ENCODE peak calls at places on chromosomes 16 and 17, in ten cellular contexts. One of them, this sample, is unnamed.

GRCh38 chr16:85829266-85829665 is 29.8 kb downstream of the COX4I1 start:
- DNase-seq in colonic mucosa: no peak
- DNase-seq in H1: no peak
- DNase-seq in A549: no peak
- DNase-seq in heart left ventricle: no peak
- DNase-seq in psoas muscle: no peak
- DNase-seq in upper lobe of left lung: no peak
- DNase-seq in neural progenitor cell: no peak
- DNase-seq in fibroblast of lung: no peak
- DNase-seq in AG04450: no peak
- DNase-seq in this sample: no peak

GRCh38 chr17:44972953-44973352 is 4.8 kb upstream of the C1QL1 start:
- DNase-seq in upper lobe of left lung: no peak
- DNase-seq in neural progenitor cell: no peak
- DNase-seq in psoas muscle: no peak
- DNase-seq in H1: no peak
- DNase-seq in colonic mucosa: no peak
- DNase-seq in AG04450: no peak
- DNase-seq in heart left ventricle: no peak
- DNase-seq in fibroblast of lung: peak; percentile 34
- DNase-seq in A549: no peak
- DNase-seq in this sample: no peak

GRCh38 chr16:74029122-74029805 is 267.4 kb upstream of the PSMD7 start:
- DNase-seq in upper lobe of left lung: no peak
- DNase-seq in colonic mucosa: peak; percentile 54
- DNase-seq in fibroblast of lung: no peak
- DNase-seq in A549: no peak
- DNase-seq in neural progenitor cell: no peak
- DNase-seq in psoas muscle: no peak
- DNase-seq in AG04450: no peak
- DNase-seq in H1: no peak
- DNase-seq in heart left ventricle: no peak
- DNase-seq in this sample: no peak

GRCh38 chr16:66199189-66199588 is 167.3 kb upstream of the CDH5 start:
- DNase-seq in AG04450: no peak
- DNase-seq in heart left ventricle: no peak
- DNase-seq in fibroblast of lung: peak; percentile 52
- DNase-seq in upper lobe of left lung: no peak
- DNase-seq in H1: no peak
- DNase-seq in psoas muscle: no peak
- DNase-seq in colonic mucosa: no peak
- DNase-seq in neural progenitor cell: no peak
- DNase-seq in A549: no peak
- DNase-seq in this sample: no peak

GRCh38 chr17:63631626-63632025 is 9.4 kb downstream of the MAP3K3 start:
- DNase-seq in fibroblast of lung: no peak
- DNase-seq in AG04450: no peak
- DNase-seq in psoas muscle: no peak
- DNase-seq in neural progenitor cell: peak; percentile 47
- DNase-seq in colonic mucosa: no peak
- DNase-seq in A549: no peak
- DNase-seq in upper lobe of left lung: no peak
- DNase-seq in heart left ventricle: no peak
- DNase-seq in H1: no peak
- DNase-seq in this sample: no peak

GRCh38 chr16:66382966-66383299 is 16.4 kb downstream of the CDH5 start:
- DNase-seq in fibroblast of lung: peak; percentile 54
- DNase-seq in AG04450: peak; percentile 52
- DNase-seq in neural progenitor cell: no peak
- DNase-seq in heart left ventricle: no peak
- DNase-seq in H1: no peak
- DNase-seq in colonic mucosa: no peak
- DNase-seq in upper lobe of left lung: no peak
- DNase-seq in A549: peak; percentile 58
- DNase-seq in psoas muscle: no peak
- DNase-seq in this sample: no peak

GRCh38 chr17:71163813-71164122 is 957.1 kb upstream of the SOX9 start:
- DNase-seq in heart left ventricle: no peak
- DNase-seq in fibroblast of lung: no peak
- DNase-seq in colonic mucosa: no peak
- DNase-seq in A549: no peak
- DNase-seq in neural progenitor cell: no peak
- DNase-seq in upper lobe of left lung: no peak
- DNase-seq in AG04450: no peak
- DNase-seq in H1: no peak
- DNase-seq in psoas muscle: no peak
- DNase-seq in this sample: no peak

GRCh38 chr17:48954300-48954755 is 9.7 kb upstream of the SNF8 start:
- DNase-seq in psoas muscle: no peak
- DNase-seq in heart left ventricle: no peak
- DNase-seq in AG04450: no peak
- DNase-seq in A549: peak; percentile 66
- DNase-seq in fibroblast of lung: peak; percentile 76
- DNase-seq in upper lobe of left lung: no peak
- DNase-seq in H1: peak; percentile 70
- DNase-seq in neural progenitor cell: peak; percentile 75
- DNase-seq in colonic mucosa: peak; percentile 42
- DNase-seq in this sample: no peak

GRCh38 chr17:43831633-43832032 is 1.3 kb downstream of the MPP3 start:
- DNase-seq in colonic mucosa: no peak
- DNase-seq in upper lobe of left lung: peak; percentile 89
- DNase-seq in psoas muscle: no peak
- DNase-seq in AG04450: no peak
- DNase-seq in H1: no peak
- DNase-seq in A549: no peak
- DNase-seq in neural progenitor cell: peak; percentile 27
- DNase-seq in fibroblast of lung: no peak
- DNase-seq in heart left ventricle: peak; percentile 83
- DNase-seq in this sample: no peak

GRCh38 chr17:69761011-69761410 is 314.0 kb upstream of the KCNJ16 start:
- DNase-seq in A549: no peak
- DNase-seq in colonic mucosa: no peak
- DNase-seq in neural progenitor cell: no peak
- DNase-seq in AG04450: no peak
- DNase-seq in H1: no peak
- DNase-seq in upper lobe of left lung: no peak
- DNase-seq in fibroblast of lung: no peak
- DNase-seq in psoas muscle: no peak
- DNase-seq in heart left ventricle: no peak
- DNase-seq in this sample: no peak

GRCh38 chr16:86809458-86809955 is 231.2 kb downstream of the FOXL1 start:
- DNase-seq in AG04450: peak; percentile 55
- DNase-seq in heart left ventricle: no peak
- DNase-seq in psoas muscle: no peak
- DNase-seq in fibroblast of lung: peak; percentile 59
- DNase-seq in A549: peak; percentile 64
- DNase-seq in neural progenitor cell: no peak
- DNase-seq in upper lobe of left lung: no peak
- DNase-seq in H1: no peak
- DNase-seq in colonic mucosa: no peak
- DNase-seq in this sample: no peak

GRCh38 chr16:11484691-11485258 is 101.9 kb downstream of the LITAF start:
- DNase-seq in fibroblast of lung: no peak
- DNase-seq in psoas muscle: no peak
- DNase-seq in A549: no peak
- DNase-seq in AG04450: no peak
- DNase-seq in H1: no peak
- DNase-seq in colonic mucosa: no peak
- DNase-seq in neural progenitor cell: no peak
- DNase-seq in heart left ventricle: no peak
- DNase-seq in upper lobe of left lung: no peak
- DNase-seq in this sample: no peak

GRCh38 chr17:65797809-65798208 is 236.4 kb upstream of the AXIN2 start:
- DNase-seq in neural progenitor cell: peak; percentile 74
- DNase-seq in upper lobe of left lung: no peak
- DNase-seq in H1: peak; percentile 69
- DNase-seq in psoas muscle: no peak
- DNase-seq in heart left ventricle: no peak
- DNase-seq in fibroblast of lung: peak; percentile 7
- DNase-seq in colonic mucosa: no peak
- DNase-seq in A549: no peak
- DNase-seq in AG04450: no peak
- DNase-seq in this sample: peak; percentile 6

GRCh38 chr17:19339341-19339815 is 23.1 kb downstream of the B9D1 start:
- DNase-seq in colonic mucosa: no peak
- DNase-seq in heart left ventricle: no peak
- DNase-seq in neural progenitor cell: no peak
- DNase-seq in upper lobe of left lung: peak; percentile 6
- DNase-seq in AG04450: no peak
- DNase-seq in H1: no peak
- DNase-seq in psoas muscle: no peak
- DNase-seq in A549: no peak
- DNase-seq in fibroblast of lung: peak; percentile 51
- DNase-seq in this sample: no peak

GRCh38 chr17:19336938-19337711 is 25.4 kb downstream of the B9D1 start:
- DNase-seq in heart left ventricle: no peak
- DNase-seq in H1: no peak
- DNase-seq in A549: no peak
- DNase-seq in psoas muscle: no peak
- DNase-seq in upper lobe of left lung: peak; percentile 69
- DNase-seq in colonic mucosa: no peak
- DNase-seq in neural progenitor cell: peak; percentile 47
- DNase-seq in fibroblast of lung: no peak
- DNase-seq in AG04450: no peak
- DNase-seq in this sample: no peak

GRCh38 chr17:19338031-19338990 is 24.2 kb downstream of the B9D1 start:
- DNase-seq in neural progenitor cell: peak; percentile 72
- DNase-seq in psoas muscle: peak; percentile 66
- DNase-seq in fibroblast of lung: peak; percentile 53
- DNase-seq in A549: peak; percentile 82
- DNase-seq in AG04450: no peak
- DNase-seq in upper lobe of left lung: peak; percentile 69
- DNase-seq in heart left ventricle: peak; percentile 83
- DNase-seq in colonic mucosa: peak; percentile 60
- DNase-seq in H1: peak; percentile 75
- DNase-seq in this sample: peak; percentile 51

GRCh38 chr17:19335951-19336631 is 26.4 kb downstream of the B9D1 start:
- DNase-seq in upper lobe of left lung: peak; percentile 16
- DNase-seq in AG04450: no peak
- DNase-seq in heart left ventricle: no peak
- DNase-seq in A549: no peak
- DNase-seq in fibroblast of lung: no peak
- DNase-seq in H1: no peak
- DNase-seq in colonic mucosa: no peak
- DNase-seq in psoas muscle: no peak
- DNase-seq in neural progenitor cell: no peak
- DNase-seq in this sample: no peak

DNA sequence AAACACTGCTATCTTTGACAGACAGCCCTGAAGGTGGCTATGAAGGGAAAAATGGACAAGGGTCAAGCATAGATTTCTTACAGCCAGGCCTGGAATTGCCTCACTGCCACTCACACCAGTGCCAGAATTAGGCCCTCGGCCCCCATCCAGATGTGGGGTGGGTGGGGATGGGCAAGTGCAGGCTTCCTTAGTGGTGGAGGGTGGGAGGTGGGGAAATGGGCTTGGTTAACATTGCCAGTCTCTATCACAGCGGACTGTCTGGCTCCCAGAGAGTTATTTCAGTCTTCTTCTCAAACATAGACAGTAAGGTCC is 24.9 kb downstream of the B9D1 start:
- DNase-seq in AG04450: no peak
- DNase-seq in upper lobe of left lung: peak; percentile 13
- DNase-seq in A549: no peak
- DNase-seq in neural progenitor cell: no peak
- DNase-seq in colonic mucosa: no peak
- DNase-seq in H1: no peak
- DNase-seq in psoas muscle: no peak
- DNase-seq in heart left ventricle: no peak
- DNase-seq in fibroblast of lung: peak; percentile 32
- DNase-seq in this sample: no peak
- TF ChIP-seq CTCF in AG04450: no peak
- TF ChIP-seq CTCF in upper lobe of left lung: no peak
- TF ChIP-seq CTCF in A549: no peak
- TF ChIP-seq CTCF in neural progenitor cell: no peak
- TF ChIP-seq CTCF in colonic mucosa: no peak
- TF ChIP-seq CTCF in H1: no peak
- TF ChIP-seq CTCF in psoas muscle: no peak
- TF ChIP-seq CTCF in heart left ventricle: no peak
- TF ChIP-seq CTCF in fibroblast of lung: no peak
- TF ChIP-seq CTCF in this sample: no peak

DNA sequence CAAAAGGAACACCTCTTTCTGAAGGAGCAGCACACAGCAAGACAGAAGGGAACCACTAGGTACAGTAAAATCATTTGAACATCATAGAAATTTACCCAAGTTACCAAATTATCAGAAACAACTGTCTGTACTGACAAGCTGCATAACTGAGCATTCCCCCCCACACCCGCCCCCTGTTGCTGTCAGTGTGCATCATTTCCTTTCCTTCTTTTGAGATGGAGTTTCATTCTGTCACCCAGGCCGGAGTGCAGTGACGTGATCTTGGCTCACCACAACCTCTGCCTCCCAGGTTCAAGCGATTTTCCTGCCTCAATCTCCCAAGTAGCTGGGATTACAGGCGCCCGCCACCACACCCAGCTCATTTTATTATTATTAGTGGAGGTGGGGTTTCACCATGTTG is 120.7 kb downstream of the TRIM37 start:
- DNase-seq in A549: no peak
- DNase-seq in heart left ventricle: no peak
- DNase-seq in colonic mucosa: no peak
- DNase-seq in AG04450: no peak
- DNase-seq in psoas muscle: no peak
- DNase-seq in neural progenitor cell: no peak
- DNase-seq in H1: no peak
- DNase-seq in fibroblast of lung: no peak
- DNase-seq in upper lobe of left lung: no peak
- DNase-seq in this sample: no peak
- H3K9me3 ChIP-seq in A549: no peaks in the 10 kb centered on the region
- H3K9me3 ChIP-seq in heart left ventricle: no peaks in the 10 kb centered on the region
- H3K9me3 ChIP-seq in colonic mucosa: no peaks in the 10 kb centered on the region
- H3K9me3 ChIP-seq in AG04450: no peaks in the 10 kb centered on the region
- H3K9me3 ChIP-seq in psoas muscle: no peaks in the 10 kb centered on the region
- H3K9me3 ChIP-seq in neural progenitor cell: no peaks in the 10 kb centered on the region
- H3K9me3 ChIP-seq in H1: no peaks in the 10 kb centered on the region
- H3K9me3 ChIP-seq in fibroblast of lung: no peaks in the 10 kb centered on the region
- H3K9me3 ChIP-seq in upper lobe of left lung: no peaks in the 10 kb centered on the region
- H3K9me3 ChIP-seq in this sample: no peaks in the 10 kb centered on the region

GRCh38 chr17:3732171-3732570 is 8.5 kb downstream of the HASPIN start:
- DNase-seq in fibroblast of lung: peak; percentile 59
- DNase-seq in A549: no peak
- DNase-seq in colonic mucosa: no peak
- DNase-seq in heart left ventricle: no peak
- DNase-seq in psoas muscle: no peak
- DNase-seq in AG04450: no peak
- DNase-seq in H1: no peak
- DNase-seq in upper lobe of left lung: no peak
- DNase-seq in neural progenitor cell: no peak
- DNase-seq in this sample: no peak
- TF ChIP-seq CTCF in fibroblast of lung: no peak
- TF ChIP-seq CTCF in A549: no peak
- TF ChIP-seq CTCF in colonic mucosa: no peak
- TF ChIP-seq CTCF in heart left ventricle: no peak
- TF ChIP-seq CTCF in psoas muscle: no peak
- TF ChIP-seq CTCF in AG04450: no peak
- TF ChIP-seq CTCF in H1: no peak
- TF ChIP-seq CTCF in upper lobe of left lung: no peak
- TF ChIP-seq CTCF in neural progenitor cell: no peak
- TF ChIP-seq CTCF in this sample: no peak

DNA sequence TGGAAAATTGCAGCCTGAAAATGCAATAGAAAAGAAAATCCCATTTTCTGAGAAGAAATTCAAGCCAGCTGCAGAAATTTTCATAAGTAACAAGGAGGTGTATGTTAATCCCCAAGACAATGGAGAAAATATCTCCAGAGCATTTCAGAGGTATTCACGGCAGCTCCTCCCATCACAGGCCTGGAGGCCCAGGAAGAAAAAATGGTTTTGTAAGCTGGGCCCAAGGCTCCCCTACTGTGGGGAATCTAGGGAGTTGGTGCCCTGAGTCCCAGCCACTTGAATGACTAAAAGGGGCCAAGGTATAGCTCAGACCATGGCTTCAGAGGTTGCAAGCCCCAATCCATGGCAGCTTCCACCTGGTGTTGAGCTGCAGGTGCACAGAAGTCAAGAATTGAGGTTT is 93.3 kb upstream of the ZNF267 start:
- DNase-seq in upper lobe of left lung: no peak
- DNase-seq in A549: no peak
- DNase-seq in fibroblast of lung: no peak
- DNase-seq in heart left ventricle: no peak
- DNase-seq in psoas muscle: no peak
- DNase-seq in colonic mucosa: no peak
- DNase-seq in neural progenitor cell: no peak
- DNase-seq in H1: no peak
- DNase-seq in AG04450: no peak
- DNase-seq in this sample: no peak
- H3K9me3 ChIP-seq in upper lobe of left lung: peaks cover 84% of the 10 kb centered on the region
- H3K9me3 ChIP-seq in A549: peaks cover 22% of the 10 kb centered on the region
- H3K9me3 ChIP-seq in fibroblast of lung: no peaks in the 10 kb centered on the region
- H3K9me3 ChIP-seq in heart left ventricle: peaks cover 2% of the 10 kb centered on the region
- H3K9me3 ChIP-seq in psoas muscle: peaks cover 82% of the 10 kb centered on the region
- H3K9me3 ChIP-seq in colonic mucosa: no peaks in the 10 kb centered on the region
- H3K9me3 ChIP-seq in neural progenitor cell: peaks cover 6% of the 10 kb centered on the region
- H3K9me3 ChIP-seq in H1: peaks cover 16% of the 10 kb centered on the region
- H3K9me3 ChIP-seq in AG04450: peaks cover 14% of the 10 kb centered on the region
- H3K9me3 ChIP-seq in this sample: peaks cover 68% of the 10 kb centered on the region

This sample was measured in CD4-positive, alpha-beta T cell.